ENCODE peak calls at places on chromosomes 11 and 22, in nine cellular contexts. X is stomach, L is cardiac muscle cell, S is endothelial cell of umbilical vein, F is pancreas, K is lower lobe of right lung, Q is prostate gland, H is heart right ventricle, W is SK-N-SH. B is an unnamed sample.

GRCh38 chr11:130644187-130644586 is 195.7 kb downstream of the ADAMTS15 start:
- DNase-seq in X (peak; percentile 60), L (no peak), S (no peak), F (no peak), K (no peak), Q (no peak), H (no peak), W (no peak), B (no peak)

GRCh38 chr22:30606455-30607299 is at the start of gene TCN2:
- DNase-seq in X (peak; percentile 74), L (peak; percentile 83), S (peak; percentile 83), F (peak; percentile 84), K (peak; percentile 80), Q (peak; percentile 79), H (peak; percentile 62), W (peak; percentile 80), B (peak; percentile 70)

GRCh38 chr22:41951898-41952474 is at the start of gene SMIM45:
- DNase-seq in X (no peak), L (peak; percentile 64), S (no peak), F (peak; percentile 44), K (no peak), Q (no peak), H (no peak), W (peak; percentile 82), B (no peak)

GRCh38 chr11:94034207-94034606 is 13.1 kb downstream of the HEPHL1 start:
- DNase-seq in X (no peak), L (no peak), S (no peak), F (no peak), K (no peak), Q (no peak), H (no peak), W (no peak), B (no peak)

GRCh38 chr11:112877561-112877960 is 83.7 kb upstream of the NCAM1 start:
- DNase-seq in X (no peak), L (no peak), S (no peak), F (no peak), K (no peak), Q (no peak), H (no peak), W (peak; percentile 23), B (no peak)

GRCh38 chr11:126268361-126268707 is 361 bp downstream of the SRPRA start:
- DNase-seq in X (no peak), L (no peak), S (no peak), F (no peak), K (no peak), Q (no peak), H (no peak), W (peak; percentile 75), B (no peak)

GRCh38 chr11:43982421-43982820 is 40.0 kb downstream of the C11orf96 start:
- DNase-seq in X (no peak), L (no peak), S (no peak), F (no peak), K (no peak), Q (no peak), H (no peak), W (no peak), B (no peak)

GRCh38 chr11:96050435-96051182 is 126.7 kb upstream of the MTMR2 start:
- DNase-seq in X (no peak), L (peak; percentile 38), S (no peak), F (no peak), K (no peak), Q (no peak), H (no peak), W (no peak), B (no peak)

GRCh38 chr22:36104988-36105387 is 55.6 kb downstream of the APOL3 start:
- DNase-seq in X (no peak), L (no peak), S (no peak), F (no peak), K (peak; percentile 1), Q (no peak), H (no peak), W (no peak), B (no peak)

GRCh38 chr11:65227879-65228278 is 33.9 kb upstream of the POLA2 start:
- DNase-seq in X (no peak), L (no peak), S (no peak), F (no peak), K (no peak), Q (no peak), H (no peak), W (no peak), B (no peak)

GRCh38 chr11:69387409-69387885 is 93.5 kb downstream of the MYEOV start:
- DNase-seq in X (no peak), L (no peak), S (no peak), F (no peak), K (no peak), Q (no peak), H (no peak), W (no peak), B (no peak)

GRCh38 chr22:40224702-40225101 is 47.0 kb downstream of the TNRC6B start:
- DNase-seq in X (no peak), L (no peak), S (no peak), F (no peak), K (no peak), Q (no peak), H (no peak), W (no peak), B (no peak)

GRCh38 chr11:27004103-27004502 is 10.2 kb downstream of the FIBIN start:
- DNase-seq in X (no peak), L (no peak), S (no peak), F (no peak), K (no peak), Q (no peak), H (no peak), W (no peak), B (no peak)

GRCh38 chr11:34296412-34296811 is 61.4 kb downstream of the ABTB2 start:
- DNase-seq in X (no peak), L (no peak), S (no peak), F (no peak), K (no peak), Q (no peak), H (no peak), W (no peak), B (no peak)
- TF ChIP-seq CTCF in X (no peak), L (no peak), S (no peak), F (no peak), K (no peak), Q (no peak), H (no peak), W (no peak), B (no peak)

DNA sequence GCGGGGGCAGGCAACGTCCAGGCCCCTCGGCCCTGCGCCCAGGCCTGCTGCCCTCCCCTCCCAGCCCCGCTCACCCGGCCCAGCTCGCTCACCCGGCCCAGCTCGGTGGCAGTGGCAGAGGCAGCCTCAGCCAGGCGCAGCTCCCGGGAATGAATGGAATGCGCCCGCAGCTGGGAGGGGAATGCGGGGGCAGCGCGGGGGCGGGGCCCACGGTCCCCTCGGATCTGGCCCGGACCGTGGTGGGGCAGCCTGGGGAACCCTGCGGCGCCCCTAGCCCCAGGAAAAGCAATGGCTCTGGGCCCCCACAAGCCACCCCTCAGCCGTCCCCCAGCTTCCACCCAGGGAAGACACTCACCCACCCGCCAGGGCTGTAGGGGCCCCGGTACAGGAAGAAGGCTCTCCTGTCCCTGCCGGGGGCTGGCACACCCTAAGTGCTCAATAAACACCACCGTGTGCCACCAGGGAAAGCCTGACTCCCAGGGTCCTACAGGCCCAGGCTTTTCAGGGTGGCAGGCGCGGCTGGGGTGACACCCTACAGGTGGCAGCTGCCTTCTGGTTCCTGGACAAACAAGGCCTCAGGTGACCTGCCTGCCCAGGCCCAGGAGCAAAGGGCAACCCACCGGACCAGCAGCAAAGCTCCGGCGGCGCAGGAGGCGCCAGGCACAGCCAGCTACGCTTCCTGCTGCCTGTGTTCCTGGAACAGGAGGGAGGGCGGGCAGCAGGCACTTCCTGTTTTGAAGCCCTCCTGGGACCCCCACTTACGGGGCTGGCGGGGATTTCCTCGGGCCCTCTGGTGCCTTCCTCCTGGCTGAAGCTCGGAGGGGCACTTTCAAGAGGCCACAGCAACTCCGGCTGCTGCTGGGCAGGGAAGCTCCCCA is 13.8 kb downstream of the PLXNB2 start:
- DNase-seq in X (peak; percentile 94), L (peak; percentile 87), S (peak; percentile 83), F (no peak), K (peak; percentile 88), Q (peak; percentile 71), H (peak; percentile 71), W (peak; percentile 60), B (peak; percentile 78)
- H3K27ac ChIP-seq in X (peak overlapping the region; percentile 96), L (peak overlapping the region; percentile 92), S (peak overlapping the region; percentile 92), F (peak overlapping the region; percentile 88), K (peak overlapping the region; percentile 92), Q (peak overlapping the region; percentile 77), H (peak overlapping the region; percentile 39), W (peak overlapping the region; percentile 80), B (peak overlapping the region; percentile 89)

GRCh38 chr11:12053606-12054361 is 45.4 kb upstream of the DKK3 start:
- DNase-seq in X (no peak), L (no peak), S (no peak), F (no peak), K (no peak), Q (no peak), H (no peak), W (no peak), B (no peak)

GRCh38 chr11:12048936-12049790 is 40.7 kb upstream of the DKK3 start:
- DNase-seq in X (no peak), L (no peak), S (no peak), F (no peak), K (no peak), Q (no peak), H (no peak), W (no peak), B (no peak)

GRCh38 chr11:12052676-12053605 is 44.5 kb upstream of the DKK3 start:
- DNase-seq in X (no peak), L (no peak), S (no peak), F (no peak), K (no peak), Q (no peak), H (no peak), W (no peak), B (no peak)

GRCh38 chr11:12050470-12050891 is 42.1 kb upstream of the DKK3 start:
- DNase-seq in X (no peak), L (no peak), S (no peak), F (no peak), K (no peak), Q (peak; percentile 76), H (no peak), W (no peak), B (no peak)

GRCh38 chr11:12050911-12051667 is 42.7 kb upstream of the DKK3 start:
- DNase-seq in X (peak; percentile 46), L (no peak), S (no peak), F (peak; percentile 82), K (no peak), Q (no peak), H (no peak), W (no peak), B (no peak)
- H3K4me3 ChIP-seq in X (no peak overlapping the region), L (no peak overlapping the region), S (no peak overlapping the region), F (no peak overlapping the region), K (no peak overlapping the region), Q (no peak overlapping the region), H (no peak overlapping the region), W (no peak overlapping the region), B (no peak overlapping the region)

DNA sequence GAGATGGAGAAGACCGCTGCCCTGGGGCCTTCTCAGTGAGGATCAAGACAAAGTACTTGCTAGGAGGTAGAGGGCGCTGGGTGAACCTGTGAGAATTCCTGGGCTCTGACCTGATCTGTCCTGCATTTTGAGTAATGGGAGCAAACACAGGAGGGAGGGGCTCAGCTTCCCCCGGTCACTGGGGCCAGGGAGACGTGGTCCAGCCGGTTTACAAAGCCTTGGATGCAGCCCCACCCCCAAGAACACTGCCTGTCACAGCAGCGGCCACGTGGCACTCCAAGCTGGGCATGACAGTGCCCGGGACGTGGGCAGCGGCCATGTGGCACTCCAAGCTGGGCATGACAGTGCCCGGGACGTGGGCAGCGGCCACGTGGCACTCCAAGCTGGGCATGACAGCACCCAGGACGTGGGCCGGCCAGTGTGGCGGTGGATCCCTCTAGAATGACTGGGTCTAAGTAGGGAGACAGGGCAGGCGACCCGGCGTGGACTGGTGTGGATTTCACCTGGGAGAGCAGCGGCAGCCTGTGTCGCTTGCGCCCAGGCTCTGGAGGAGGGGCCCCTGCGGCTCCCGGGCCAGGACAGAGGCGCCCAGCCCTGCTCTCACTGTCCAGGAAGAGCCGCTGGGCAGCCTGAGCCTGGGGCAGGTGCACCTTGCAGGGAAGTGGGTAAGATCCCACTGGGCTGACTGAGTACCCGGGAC is 2.5 kb upstream of the TTLL8 start:
- DNase-seq in X (no peak), L (no peak), S (no peak), F (peak; percentile 78), K (no peak), Q (no peak), H (no peak), W (no peak), B (no peak)
- TF ChIP-seq CTCF in X (no peak), L (no peak), S (no peak), F (no peak), K (no peak), Q (no peak), H (no peak), W (no peak), B (no peak)

B was measured in left ventricle myocardium inferior.